ENCODE peak calls at places on chromosomes 1 and 21, in four cellular contexts. H, W, Y and J are unnamed samples.

GRCh38 chr1:203283597-203283996 is 21.7 kb upstream of the BTG2 start:
- DNase-seq in Y (no peak), W (no peak), H (no peak), J (no peak)

GRCh38 chr1:206722751-206723499 is 38.2 kb downstream of the MAPKAPK2 start:
- DNase-seq in H (no peak), Y (no peak), W (no peak), J (no peak)

GRCh38 chr1:208835082-208835467 is 590.9 kb upstream of the PLXNA2 start:
- DNase-seq in H (no peak), W (no peak), Y (no peak), J (peak)

GRCh38 chr1:111147948-111148347 is 7.9 kb downstream of the CEPT1 start:
- DNase-seq in Y (no peak), W (no peak), H (no peak), J (no peak)

GRCh38 chr1:67748630-67749029 is 63.6 kb downstream of the GADD45A start:
- DNase-seq in Y (peak), H (no peak), W (no peak), J (no peak)

GRCh38 chr1:43388021-43388575 is 1.5 kb downstream of the MED8 start:
- DNase-seq in Y (no peak), H (no peak), W (no peak), J (no peak)

GRCh38 chr1:218412181-218412580 is 67.0 kb downstream of the TGFB2 start:
- DNase-seq in Y (no peak), H (no peak), W (no peak), J (no peak)

GRCh38 chr1:198655464-198656121 is 16.8 kb downstream of the PTPRC start:
- DNase-seq in H (no peak), Y (no peak), W (no peak), J (no peak)

GRCh38 chr21:38438476-38438893 is 59.8 kb downstream of the ERG start:
- DNase-seq in W (no peak), H (no peak), Y (no peak), J (no peak)

GRCh38 chr1:172051898-172052297 is 210.6 kb downstream of the DNM3 start:
- DNase-seq in H (no peak), W (no peak), Y (no peak), J (no peak)

GRCh38 chr1:77313491-77313890 is 31.7 kb downstream of the AK5 start:
- DNase-seq in Y (peak), H (no peak), W (no peak), J (no peak)

GRCh38 chr1:225341642-225342041 is 86.2 kb downstream of the LBR start:
- DNase-seq in H (no peak), Y (no peak), W (no peak), J (no peak)

GRCh38 chr21:17660449-17660848 is 47.7 kb upstream of the BTG3 start:
- DNase-seq in W (no peak), Y (no peak), H (no peak), J (no peak)

GRCh38 chr1:201014816-201015200 is 8.7 kb downstream of the KIF21B start:
- DNase-seq in Y (no peak), H (no peak), W (no peak), J (no peak)

GRCh38 chr1:224185208-224185607 is 2.2 kb downstream of the DEGS1 start:
- DNase-seq in H (no peak), W (no peak), Y (no peak), J (no peak)

GRCh38 chr21:26047279-26047967 is 123.1 kb downstream of the APP start:
- DNase-seq in W (no peak), Y (no peak), H (no peak), J (no peak)

GRCh38 chr1:78081980-78082860 is 36.5 kb downstream of the GIPC2 start:
- DNase-seq in H (no peak), Y (no peak), W (no peak), J (no peak)

GRCh38 chr1:43344267-43344666 is 6.6 kb downstream of the MPL start:
- DNase-seq in H (no peak), Y (peak), W (no peak), J (no peak)

GRCh38 chr21:27112186-27112585 is 145.3 kb upstream of the ADAMTS5 start:
- DNase-seq in W (no peak), H (no peak), Y (no peak), J (no peak)

GRCh38 chr21:28781602-28782274 is 210.9 kb downstream of the LTN1 start:
- DNase-seq in W (no peak), Y (peak), H (no peak), J (no peak)

GRCh38 chr1:186482661-186483255 is 21.8 kb upstream of the PDC start:
- DNase-seq in H (no peak), W (peak), Y (peak), J (peak)

GRCh38 chr1:30781906-30782305 is 24.3 kb upstream of the LAPTM5 start:
- DNase-seq in W (no peak), Y (no peak), H (no peak), J (no peak)